ENCODE peak calls at places on chromosomes 5 and 9, in nine cellular contexts. R is T-cell; A is activated CD4-positive, alpha-beta T cell treated with anti-CD3 and anti-CD28 coated beads for 36 hours; L is left cardiac atrium; Q is NCI-H2171 treated with DMSO at 0.1 percent for 48 hours; W is endothelial cell; K is activated CD4-positive, CD25-positive, alpha-beta regulatory T cell treated with anti-CD3 and anti-CD28 coated beads, Interleukin-2, amount 50 U/mL, for 16 hours; G is activated gamma-delta T cell treated with Interleukin-2 at 50 U/mL for 16 hours; O is HEK293T. V is an unnamed sample.

GRCh38 chr5:128596071-128596470 is 58.0 kb upstream of the FBN2 start:
- DNase-seq in Q (peak), O (no peak), R (no peak), A (no peak), W (no peak), L (no peak), G (no peak), K (no peak), V (no peak)

GRCh38 chr9:26264709-26265601 is 586.7 kb upstream of the TUSC1 start:
- DNase-seq in K (no peak), O (no peak), L (no peak), R (no peak), G (no peak), A (no peak), W (no peak), Q (no peak), V (peak)

GRCh38 chr9:125902224-125902623 is 155.1 kb downstream of the PBX3 start:
- DNase-seq in K (no peak), O (no peak), G (no peak), W (no peak), L (no peak), Q (no peak), R (no peak), A (no peak), V (peak)

GRCh38 chr9:98081477-98082219 is 25.1 kb downstream of the NANS start:
- DNase-seq in O (no peak), Q (no peak), K (no peak), A (peak), L (no peak), G (no peak), W (no peak), R (no peak), V (peak)

GRCh38 chr5:151078490-151079262 is 2.2 kb downstream of the TNIP1 start:
- DNase-seq in W (no peak), A (peak), Q (no peak), G (peak), O (no peak), R (peak), L (no peak), K (peak), V (no peak)

GRCh38 chr9:118701985-118702384 is 667.2 kb downstream of the BRINP1 start:
- DNase-seq in Q (peak), G (no peak), R (no peak), W (no peak), A (no peak), K (no peak), L (no peak), O (no peak), V (no peak)

GRCh38 chr5:76524872-76525271 is 98.3 kb downstream of the F2RL2 start:
- DNase-seq in G (no peak), A (no peak), O (no peak), K (no peak), R (no peak), L (no peak), Q (peak), W (no peak), V (no peak)

GRCh38 chr5:141849371-141850182 is 28.6 kb downstream of the PCDH1 start:
- DNase-seq in Q (peak), L (peak), W (peak), K (peak), G (peak), O (peak), A (peak), R (peak), V (peak)

GRCh38 chr5:149803641-149804468 is 73.7 kb downstream of the PPARGC1B start:
- DNase-seq in L (no peak), G (no peak), A (no peak), O (no peak), W (no peak), K (no peak), Q (no peak), R (no peak), V (peak)

GRCh38 chr5:170483701-170484458 is 19.9 kb upstream of the KCNIP1 start:
- DNase-seq in O (no peak), R (no peak), W (no peak), K (no peak), A (peak), G (no peak), Q (peak), L (no peak), V (peak)

GRCh38 chr5:31664566-31664965 is 25.6 kb downstream of the PDZD2 start:
- DNase-seq in G (no peak), K (no peak), R (no peak), L (no peak), Q (peak), A (peak), W (no peak), O (no peak), V (peak)

GRCh38 chr9:21741151-21741550 is 61.3 kb upstream of the MTAP start:
- DNase-seq in R (no peak), Q (no peak), K (no peak), A (no peak), G (no peak), L (no peak), W (no peak), O (no peak), V (peak)

GRCh38 chr5:126394211-126394828 is 28.9 kb upstream of the GRAMD2B start:
- DNase-seq in K (no peak), R (no peak), O (no peak), L (no peak), Q (no peak), G (no peak), A (no peak), W (no peak), V (no peak)

GRCh38 chr5:108381034-108381954 is 604 bp downstream of the FBXL17 start:
- DNase-seq in Q (peak), A (peak), R (peak), K (peak), W (peak), G (peak), L (peak), O (peak), V (peak)

GRCh38 chr5:150644496-150644895 is 4.0 kb downstream of the SYNPO start:
- DNase-seq in R (no peak), W (no peak), L (peak), G (no peak), A (no peak), K (no peak), Q (peak), O (no peak), V (no peak)

GRCh38 chr9:129287595-129288305 is 109.7 kb upstream of the IER5L start:
- DNase-seq in K (no peak), W (no peak), G (no peak), A (no peak), O (no peak), L (no peak), R (no peak), Q (peak), V (no peak)

GRCh38 chr5:61744690-61745619 is 412.9 kb downstream of the ZSWIM6 start:
- DNase-seq in G (no peak), W (no peak), L (no peak), Q (no peak), K (no peak), O (no peak), A (no peak), R (no peak), V (no peak)

GRCh38 chr5:126926152-126926551 is 104.2 kb downstream of the MARCHF3 start:
- DNase-seq in W (no peak), Q (no peak), O (no peak), R (no peak), L (no peak), K (no peak), G (no peak), A (no peak), V (no peak)

GRCh38 chr9:17134396-17134842 is 421 bp upstream of the CNTLN start:
- DNase-seq in Q (no peak), K (no peak), L (no peak), A (no peak), O (no peak), W (no peak), G (no peak), R (no peak), V (peak)

GRCh38 chr5:21862986-21863385 is 990.2 kb downstream of the CDH12 start:
- DNase-seq in L (no peak), R (no peak), Q (peak), O (no peak), G (no peak), A (no peak), K (no peak), W (no peak), V (no peak)

V was measured in fibroblast of mammary gland.